ENCODE peak calls at places on chromosomes 5 and 9, in ten cellular contexts. P, B, X, H, L, K, Z, O, D and C are unnamed samples.

GRCh38 chr9:99621040-99621439 is 200.6 kb upstream of the NR4A3 start:
- DNase-seq in P (no peak), B (no peak), X (no peak), H (no peak), L (no peak), K (no peak), Z (no peak), O (no peak), D (no peak), C (no peak)

GRCh38 chr9:2838356-2838983 is 5.4 kb downstream of the PUM3 start:
- DNase-seq in P (no peak), B (no peak), X (no peak), H (no peak), L (no peak), K (no peak), Z (no peak), O (no peak), D (no peak), C (no peak)

GRCh38 chr9:35976726-35977125 is 18.8 kb upstream of the OR2S2 start:
- DNase-seq in P (no peak), B (no peak), X (no peak), H (peak; percentile 7), L (no peak), K (no peak), Z (peak; percentile 14), O (no peak), D (no peak), C (peak; percentile 19)

GRCh38 chr5:135829681-135830383 is 4.6 kb upstream of the SLC25A48 start:
- DNase-seq in P (peak; percentile 85), B (peak; percentile 82), X (peak; percentile 78), H (no peak), L (peak; percentile 76), K (peak; percentile 87), Z (peak; percentile 52), O (peak; percentile 63), D (no peak), C (peak; percentile 66)

GRCh38 chr5:152376871-152377270 is 28.2 kb downstream of the NMUR2 start:
- DNase-seq in P (no peak), B (no peak), X (no peak), H (no peak), L (no peak), K (no peak), Z (no peak), O (no peak), D (no peak), C (no peak)

GRCh38 chr5:543755-544674 is 19.8 kb upstream of the SLC9A3 start:
- DNase-seq in P (no peak), B (no peak), X (no peak), H (peak; percentile 76), L (peak; percentile 77), K (peak; percentile 62), Z (peak; percentile 96), O (no peak), D (peak; percentile 64), C (peak; percentile 97)

GRCh38 chr5:37875051-37875787 is 35.4 kb upstream of the GDNF start:
- DNase-seq in P (no peak), B (no peak), X (no peak), H (no peak), L (no peak), K (no peak), Z (no peak), O (no peak), D (no peak), C (no peak)

GRCh38 chr5:74179183-74179582 is 461.3 kb downstream of the ENC1 start:
- DNase-seq in P (peak; percentile 91), B (no peak), X (no peak), H (no peak), L (no peak), K (no peak), Z (no peak), O (no peak), D (no peak), C (no peak)

GRCh38 chr5:176533894-176534611 is 3.1 kb downstream of the RNF44 start:
- DNase-seq in P (no peak), B (no peak), X (no peak), H (no peak), L (peak; percentile 47), K (no peak), Z (peak; percentile 51), O (no peak), D (no peak), C (no peak)

GRCh38 chr5:176535655-176536131 is 1.5 kb downstream of the RNF44 start:
- DNase-seq in P (no peak), B (no peak), X (peak; percentile 37), H (no peak), L (no peak), K (no peak), Z (no peak), O (no peak), D (no peak), C (no peak)

GRCh38 chr5:176536132-176536901 is 885 bp downstream of the RNF44 start:
- DNase-seq in P (peak; percentile 96), B (peak; percentile 83), X (peak; percentile 76), H (no peak), L (peak; percentile 85), K (peak; percentile 93), Z (peak; percentile 73), O (no peak), D (peak; percentile 93), C (peak; percentile 78)

GRCh38 chr5:176534640-176535039 is 2.6 kb downstream of the RNF44 start:
- DNase-seq in P (no peak), B (no peak), X (no peak), H (no peak), L (peak; percentile 56), K (no peak), Z (no peak), O (no peak), D (no peak), C (no peak)

DNA sequence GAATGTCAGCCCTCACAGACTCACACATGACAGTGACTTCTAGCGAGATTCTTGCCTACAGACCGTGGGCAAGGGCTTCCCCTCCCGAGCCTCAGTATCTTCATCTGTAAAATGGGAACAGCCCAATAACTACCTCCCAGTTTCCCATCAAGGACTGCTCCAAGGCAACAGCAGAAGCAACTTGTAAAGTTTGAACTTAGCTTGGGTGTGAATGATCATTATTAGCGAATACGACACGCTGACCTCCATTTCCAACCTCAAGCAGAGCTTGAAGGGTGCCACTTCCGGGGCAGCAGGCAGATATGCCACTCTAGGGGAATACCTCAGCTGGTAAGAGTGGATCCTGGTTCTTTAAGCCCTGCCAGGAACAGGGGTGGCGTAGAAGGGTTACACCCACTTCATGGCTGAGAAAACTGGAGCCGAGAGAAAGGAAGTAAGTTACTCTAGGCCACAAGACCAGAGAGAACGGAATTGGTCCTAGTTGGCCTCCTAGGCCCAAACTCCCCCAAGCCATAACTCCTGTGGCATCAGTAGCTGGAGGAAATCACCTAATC is 2.0 kb downstream of the RNF44 start:
- DNase-seq in P (no peak), B (no peak), X (no peak), H (peak; percentile 46), L (peak; percentile 73), K (no peak), Z (peak; percentile 28), O (no peak), D (no peak), C (no peak)
- TF ChIP-seq POLR2AphosphoS5 in P (peak; percentile 43), B (no peak), X (no peak), H (peak; percentile 82), L (peak; percentile 69), K (peak; percentile 67), Z (peak; percentile 74), O (no peak), D (no peak), C (peak; percentile 25)

GRCh38 chr9:86282077-86282978 is at the start of gene ISCA1:
- DNase-seq in P (peak; percentile 99), B (peak; percentile 98), X (peak; percentile 80), H (peak; percentile 50), L (peak; percentile 98), K (peak; percentile 98), Z (peak; percentile 63), O (peak; percentile 64), D (peak; percentile 99), C (peak; percentile 78)

GRCh38 chr9:86282979-86283535 is 719 bp upstream of the ISCA1 start:
- DNase-seq in P (no peak), B (no peak), X (no peak), H (no peak), L (no peak), K (peak; percentile 71), Z (no peak), O (no peak), D (no peak), C (peak; percentile 5)

GRCh38 chr9:86280580-86280979 is 1.8 kb downstream of the ISCA1 start:
- DNase-seq in P (no peak), B (no peak), X (no peak), H (no peak), L (no peak), K (no peak), Z (no peak), O (no peak), D (no peak), C (no peak)

GRCh38 chr9:86279839-86280238 is 2.5 kb downstream of the ISCA1 start:
- DNase-seq in P (no peak), B (no peak), X (no peak), H (no peak), L (no peak), K (no peak), Z (no peak), O (no peak), D (no peak), C (no peak)

DNA sequence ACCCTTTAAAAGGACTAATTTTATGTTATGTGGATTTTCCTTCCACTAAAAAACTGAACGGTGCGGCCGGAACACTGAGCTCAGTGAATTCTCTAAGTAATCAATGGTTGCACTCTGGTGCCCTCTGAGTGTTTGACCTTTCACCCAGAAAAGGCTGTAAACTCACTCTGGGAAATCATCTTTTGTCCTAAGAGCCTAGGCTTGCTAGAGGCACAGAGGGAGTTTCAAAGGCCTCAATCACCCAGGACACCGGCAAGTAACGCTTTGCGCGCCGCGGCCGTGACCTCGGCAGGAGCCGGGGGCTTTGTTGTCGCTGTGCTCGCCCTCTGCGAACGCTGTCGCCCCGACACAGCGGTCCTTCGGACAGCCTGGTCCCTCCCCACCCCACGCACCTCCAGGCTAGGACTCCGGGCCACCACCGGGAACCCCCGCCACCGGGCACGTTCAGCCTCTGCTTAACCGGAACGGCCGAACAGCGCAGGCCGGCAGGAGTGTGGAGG is 711 bp downstream of the ISCA1 start:
- DNase-seq in P (no peak), B (peak; percentile 56), X (no peak), H (peak; percentile 5), L (peak; percentile 28), K (no peak), Z (no peak), O (no peak), D (no peak), C (no peak)
- TF ChIP-seq POLR2AphosphoS5 in P (no peak), B (peak; percentile 75), X (no peak), H (no peak), L (no peak), K (no peak), Z (no peak), O (no peak), D (no peak), C (no peak)

DNA sequence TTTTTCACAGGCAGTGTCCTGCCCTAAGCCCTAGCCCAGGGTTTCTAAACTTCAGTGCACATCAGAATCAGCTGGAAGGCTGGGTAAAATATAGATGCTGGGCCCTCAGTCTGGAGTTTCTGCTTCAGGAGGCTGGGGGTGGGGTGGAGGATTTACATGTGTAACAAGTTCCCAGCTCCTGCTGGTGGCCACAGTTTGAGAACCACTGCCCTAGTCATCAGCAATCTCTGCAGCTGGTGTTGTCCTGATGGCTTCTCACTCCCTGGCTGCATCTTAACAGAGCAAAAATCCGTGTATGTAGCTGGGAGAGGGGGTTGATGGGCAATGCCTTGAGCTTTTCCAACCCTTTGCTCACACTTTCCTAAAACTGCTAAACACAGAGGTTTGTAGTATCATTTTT is 186.0 kb upstream of the KLF9 start:
- DNase-seq in P (no peak), B (no peak), X (no peak), H (no peak), L (peak; percentile 13), K (peak; percentile 82), Z (no peak), O (no peak), D (no peak), C (no peak)
- TF ChIP-seq POLR2AphosphoS5 in P (no peak), B (no peak), X (no peak), H (no peak), L (no peak), K (no peak), Z (no peak), O (no peak), D (no peak), C (no peak)

GRCh38 chr9:135961277-135961705 is at the start of gene UBAC1:
- DNase-seq in P (peak; percentile 99), B (peak; percentile 97), X (peak; percentile 92), H (peak; percentile 63), L (peak; percentile 97), K (peak; percentile 98), Z (peak; percentile 100), O (peak; percentile 90), D (peak; percentile 96), C (peak; percentile 100)
- TF ChIP-seq POLR2AphosphoS5 in P (no peak), B (no peak), X (no peak), H (no peak), L (no peak), K (no peak), Z (no peak), O (peak; percentile 60), D (peak; percentile 56), C (no peak)